ENCODE peak calls at places on chromosomes 3 and 15, in nine cellular contexts. T is GM23338, H is stomach, G is ascending aorta, I is lower lobe of right lung, Z is breast epithelium, D is cardiac muscle cell, X is heart right ventricle, V is mucosa of descending colon. B is an unnamed sample.

GRCh38 chr3:187401861-187402260 is 33.7 kb downstream of the RTP4 start:
- DNase-seq in H (no peak), G (no peak), T (no peak), I (no peak), V (no peak), D (no peak), Z (no peak), X (no peak), B (no peak)

GRCh38 chr3:8869613-8870012 is 93.7 kb downstream of the RAD18 start:
- DNase-seq in V (no peak), Z (no peak), I (no peak), H (no peak), T (no peak), G (no peak), D (no peak), X (no peak), B (no peak)

GRCh38 chr15:100020181-100020580 is 286.9 kb upstream of the LYSMD4 start:
- DNase-seq in X (no peak), H (no peak), T (peak; percentile 62), D (peak; percentile 40), I (no peak), V (no peak), G (no peak), Z (peak; percentile 34), B (no peak)

GRCh38 chr3:30500666-30501399 is 105.6 kb upstream of the TGFBR2 start:
- DNase-seq in D (no peak), G (no peak), H (no peak), Z (no peak), X (no peak), I (no peak), T (no peak), V (no peak), B (no peak)

GRCh38 chr3:105791919-105792786 is 76.7 kb downstream of the CBLB start:
- DNase-seq in H (peak; percentile 37), V (no peak), X (peak; percentile 56), Z (peak; percentile 53), G (peak; percentile 87), D (no peak), I (no peak), T (no peak), B (no peak)

GRCh38 chr15:99704444-99704838 is 28.8 kb downstream of the LYSMD4 start:
- DNase-seq in H (no peak), Z (no peak), D (peak; percentile 90), X (no peak), G (no peak), I (no peak), V (no peak), T (peak; percentile 94), B (peak; percentile 58)

GRCh38 chr3:24363242-24363641 is 131.4 kb downstream of the THRB start:
- DNase-seq in Z (peak; percentile 39), T (no peak), D (no peak), X (no peak), G (no peak), I (no peak), V (no peak), H (peak; percentile 33), B (no peak)

GRCh38 chr3:193884652-193885051 is 251.3 kb upstream of the HES1 start:
- DNase-seq in X (no peak), G (no peak), V (peak; percentile 35), Z (no peak), D (no peak), H (peak; percentile 70), I (no peak), T (no peak), B (no peak)

GRCh38 chr15:26866298-26867198 is at the start of gene GABRA5:
- DNase-seq in H (no peak), D (peak; percentile 75), T (peak; percentile 90), G (no peak), X (peak; percentile 27), I (no peak), Z (no peak), V (no peak), B (no peak)

GRCh38 chr15:63531586-63531985 is 27.2 kb downstream of the USP3 start:
- DNase-seq in T (peak; percentile 70), H (no peak), D (no peak), I (no peak), Z (no peak), G (no peak), X (no peak), V (no peak), B (no peak)

GRCh38 chr3:58569287-58570001 is 7.7 kb downstream of the FAM107A start:
- DNase-seq in T (no peak), G (peak; percentile 54), X (no peak), V (no peak), D (no peak), Z (no peak), H (no peak), I (no peak), B (no peak)

GRCh38 chr15:51493892-51494291 is 128.7 kb downstream of the DMXL2 start:
- DNase-seq in T (no peak), G (no peak), Z (no peak), I (no peak), D (no peak), X (no peak), H (no peak), V (no peak), B (no peak)

GRCh38 chr15:82043726-82044372 is 2.0 kb downstream of the MEX3B start:
- DNase-seq in V (peak; percentile 26), Z (no peak), T (peak; percentile 62), I (peak; percentile 46), G (no peak), X (peak; percentile 17), D (no peak), H (no peak), B (no peak)

GRCh38 chr3:10185804-10186762 is 21.4 kb downstream of the IRAK2 start:
- DNase-seq in D (no peak), Z (no peak), T (no peak), X (no peak), I (no peak), V (no peak), H (no peak), G (no peak), B (peak; percentile 10)

GRCh38 chr3:17820704-17821103 is 78.3 kb upstream of the TBC1D5 start:
- DNase-seq in V (no peak), G (no peak), T (no peak), I (no peak), H (no peak), Z (no peak), X (no peak), D (no peak), B (no peak)

GRCh38 chr3:147369671-147370123 is 36.6 kb downstream of the ZIC4 start:
- DNase-seq in D (no peak), H (no peak), I (no peak), Z (no peak), T (no peak), G (no peak), V (no peak), X (no peak), B (no peak)

GRCh38 chr3:43764471-43764870 is 73.7 kb downstream of the ABHD5 start:
- DNase-seq in T (no peak), Z (no peak), V (no peak), X (no peak), H (no peak), I (no peak), D (no peak), G (no peak), B (no peak)

DNA sequence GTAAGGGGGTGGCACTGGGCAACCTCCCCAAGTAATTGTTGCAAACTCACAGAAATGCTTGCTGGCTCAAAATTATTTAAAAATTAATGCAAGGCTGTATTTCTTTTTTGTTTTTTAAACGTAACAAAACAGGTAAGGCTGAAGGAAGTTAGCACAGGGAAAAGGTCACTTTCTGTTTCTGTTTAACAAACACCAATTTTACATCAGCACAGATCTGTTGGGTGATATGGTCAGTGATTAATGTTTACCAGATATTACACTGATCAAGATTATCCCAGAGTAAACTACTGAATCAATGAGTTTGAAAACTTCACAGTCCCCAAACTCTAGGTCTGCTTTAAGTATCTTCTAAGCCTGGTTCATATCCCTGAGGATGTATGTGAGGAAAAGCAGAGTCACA is 558.0 kb downstream of the FOXP1 start:
- DNase-seq in V (no peak), Z (no peak), H (no peak), X (no peak), D (no peak), T (no peak), I (no peak), G (no peak), B (no peak)
- H3K4me1 ChIP-seq in V (peaks cover 19% of the 10 kb centered on the region), Z (no peaks in the 10 kb centered on the region), H (peaks cover 72% of the 10 kb centered on the region), X (peaks cover 33% of the 10 kb centered on the region), D (no peaks in the 10 kb centered on the region), T (no peaks in the 10 kb centered on the region), I (peaks cover 27% of the 10 kb centered on the region), G (peaks cover 7% of the 10 kb centered on the region), B (no peaks in the 10 kb centered on the region)

GRCh38 chr3:163939926-163940325 is 1138.4 kb downstream of the SI start:
- DNase-seq in X (no peak), I (no peak), D (no peak), H (no peak), G (no peak), T (peak; percentile 37), V (no peak), Z (no peak), B (no peak)
- TF ChIP-seq CTCF in X (no peak), I (no peak), D (no peak), H (no peak), G (no peak), T (peak; percentile 35), V (no peak), Z (no peak), B (peak; percentile 12)

GRCh38 chr3:7709383-7710082 is 792.1 kb upstream of the LMCD1 start:
- DNase-seq in X (no peak), T (no peak), V (no peak), I (no peak), D (no peak), Z (no peak), G (no peak), H (no peak), B (no peak)

GRCh38 chr3:7710284-7710683 is 791.3 kb upstream of the LMCD1 start:
- DNase-seq in I (no peak), G (no peak), Z (no peak), T (no peak), D (peak; percentile 15), X (no peak), H (no peak), V (no peak), B (no peak)

DNA sequence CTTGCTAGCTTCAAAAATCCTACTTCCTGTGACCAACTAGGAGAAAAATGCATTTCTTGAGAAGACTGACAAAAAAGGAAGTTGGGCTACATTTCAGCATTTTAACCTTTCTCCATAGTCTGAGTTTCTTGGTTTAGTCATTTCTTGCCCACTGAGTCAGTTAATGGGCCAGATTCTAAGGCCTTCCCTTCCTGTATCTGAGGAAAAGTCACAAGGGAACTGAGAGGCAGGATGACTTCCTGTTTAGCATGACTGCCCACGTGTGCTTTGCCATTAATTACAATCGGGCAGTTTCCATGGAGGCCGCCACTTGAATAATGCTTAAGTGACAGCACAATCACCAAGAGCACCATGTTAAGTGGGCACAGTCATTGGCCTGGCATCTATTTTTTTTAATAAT is 794.4 kb upstream of the LMCD1 start:
- DNase-seq in H (no peak), Z (no peak), V (no peak), D (no peak), T (no peak), I (peak; percentile 47), G (no peak), X (no peak), B (no peak)
- H3K4me1 ChIP-seq in H (no peaks in the 10 kb centered on the region), Z (no peaks in the 10 kb centered on the region), V (no peaks in the 10 kb centered on the region), D (no peaks in the 10 kb centered on the region), T (no peaks in the 10 kb centered on the region), I (no peaks in the 10 kb centered on the region), G (no peaks in the 10 kb centered on the region), X (peaks cover 11% of the 10 kb centered on the region), B (no peaks in the 10 kb centered on the region)

DNA sequence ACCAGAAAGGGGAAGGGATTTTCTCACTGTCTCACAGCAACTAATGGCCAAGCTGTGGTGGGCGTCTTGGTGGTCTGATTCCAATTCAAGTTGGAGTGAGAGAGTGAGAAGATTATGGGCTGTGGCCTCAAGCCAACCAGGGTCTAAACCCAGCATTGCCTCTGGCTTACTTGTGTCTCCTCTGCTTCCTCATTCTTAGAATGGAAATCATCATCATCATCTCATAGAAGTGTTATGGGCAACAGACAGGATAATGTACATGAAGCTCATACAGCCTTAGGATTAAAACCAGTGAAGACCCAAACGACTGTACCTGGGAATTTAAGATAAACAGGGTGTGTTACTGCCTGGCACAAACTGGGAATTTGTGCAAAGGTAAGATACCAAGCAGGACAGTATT is 29.1 kb upstream of the IREB2 start:
- DNase-seq in D (no peak), H (no peak), X (no peak), I (no peak), Z (no peak), V (no peak), T (no peak), G (no peak), B (no peak)
- TF ChIP-seq CTCF in D (no peak), H (no peak), X (no peak), I (no peak), Z (no peak), V (no peak), T (no peak), G (no peak), B (no peak)

B was measured in DND-41.